ENCODE peak calls at places on chromosome 15, in eight cellular contexts. A is endothelial cell; Z is neuronal stem cell; G is T-helper 17 cell; U is posterior cingulate gyrus; X is activated naive CD4-positive, alpha-beta T cell; Y is right lobe of liver; V is cardiac muscle cell. N is an unnamed sample.

GRCh38 chr15:59296181-59296617 is 76.5 kb downstream of the MYO1E start:
- DNase-seq in A (no peak), Z (no peak), G (no peak), U (no peak), X (no peak), Y (no peak), V (no peak), N (no peak)

GRCh38 chr15:55742498-55742926 is 440 bp downstream of the PRTG start:
- DNase-seq in A (peak), Z (no peak), G (no peak), U (peak), X (no peak), Y (no peak), V (peak), N (no peak)

GRCh38 chr15:63628123-63628822 is 31.1 kb downstream of the FBXL22 start:
- DNase-seq in A (no peak), Z (no peak), G (no peak), U (no peak), X (no peak), Y (no peak), V (no peak), N (no peak)

GRCh38 chr15:78811825-78812183 is 540 bp upstream of the ADAMTS7 start:
- DNase-seq in A (peak), Z (no peak), G (no peak), U (no peak), X (no peak), Y (no peak), V (no peak), N (no peak)

GRCh38 chr15:47620960-47621681 is 96.2 kb upstream of the SEMA6D start:
- DNase-seq in A (no peak), Z (no peak), G (no peak), U (no peak), X (no peak), Y (no peak), V (no peak), N (no peak)

GRCh38 chr15:68700395-68701123 is 120.1 kb downstream of the ANP32A start:
- DNase-seq in A (peak), Z (no peak), G (no peak), U (peak), X (no peak), Y (no peak), V (peak), N (no peak)

GRCh38 chr15:38002883-38003477 is 68.5 kb downstream of the TMCO5A start:
- DNase-seq in A (peak), Z (peak), G (no peak), U (peak), X (no peak), Y (no peak), V (peak), N (peak)

GRCh38 chr15:68057758-68058157 is 3.6 kb downstream of the PIAS1 start:
- DNase-seq in A (no peak), Z (no peak), G (no peak), U (no peak), X (no peak), Y (no peak), V (no peak), N (no peak)

GRCh38 chr15:101439920-101440319 is 49.6 kb downstream of the PCSK6 start:
- DNase-seq in A (no peak), Z (no peak), G (no peak), U (no peak), X (no peak), Y (no peak), V (no peak), N (no peak)

GRCh38 chr15:89820651-89821611 is 6.3 kb upstream of the ANPEP start:
- DNase-seq in A (no peak), Z (no peak), G (no peak), U (no peak), X (no peak), Y (no peak), V (no peak), N (no peak)

GRCh38 chr15:32982001-32982400 is 212.5 kb downstream of the FMN1 start:
- DNase-seq in A (no peak), Z (no peak), G (no peak), U (no peak), X (no peak), Y (no peak), V (no peak), N (no peak)

GRCh38 chr15:75578206-75578947 is 738 bp downstream of the PTPN9 start:
- DNase-seq in A (peak), Z (peak), G (no peak), U (no peak), X (no peak), Y (peak), V (peak), N (peak)

GRCh38 chr15:74995779-74996765 is 709 bp downstream of the SCAMP5 start:
- DNase-seq in A (peak), Z (peak), G (no peak), U (peak), X (no peak), Y (no peak), V (peak), N (no peak)

GRCh38 chr15:92683511-92683834 is 27.9 kb upstream of the FAM174B start:
- DNase-seq in A (peak), Z (peak), G (no peak), U (peak), X (no peak), Y (peak), V (peak), N (no peak)

GRCh38 chr15:99424978-99425665 is 140.7 kb upstream of the MEF2A start:
- DNase-seq in A (no peak), Z (no peak), G (no peak), U (no peak), X (peak), Y (peak), V (peak), N (no peak)

GRCh38 chr15:39409876-39410505 is 170.9 kb upstream of the THBS1 start:
- DNase-seq in A (no peak), Z (no peak), G (no peak), U (no peak), X (no peak), Y (no peak), V (no peak), N (no peak)

GRCh38 chr15:70585707-70586034 is 177.7 kb downstream of the UACA start:
- DNase-seq in A (no peak), Z (no peak), G (no peak), U (no peak), X (peak), Y (peak), V (no peak), N (no peak)

N was measured in immature natural killer cell.